ENCODE peak calls at places on chromosome 11, in five cellular contexts. Y is esophagus squamous epithelium, C is spleen, H is left lung, S is stomach. L is an unnamed sample.
A peak's percentile ranks its signal among the peaks of the same experiment; 100 is the strongest.

GRCh38 chr11:117823294-117823940 is 1.1 kb downstream of the FXYD2 start:
- DNase-seq in Y (no peak), C (peak; percentile 79), H (peak; percentile 83), S (no peak), L (peak; percentile 33)

GRCh38 chr11:74620537-74620936 is 28.2 kb downstream of the POLD3 start:
- DNase-seq in Y (no peak), C (no peak), H (no peak), S (no peak), L (no peak)

GRCh38 chr11:19802773-19803293 is 90.2 kb downstream of the NAV2 start:
- DNase-seq in Y (no peak), C (no peak), H (no peak), S (no peak), L (no peak)

GRCh38 chr11:134452026-134452848 is 40.2 kb upstream of the B3GAT1 start:
- DNase-seq in Y (no peak), C (no peak), H (no peak), S (no peak), L (no peak)

GRCh38 chr11:65719887-65720236 is 736 bp downstream of the RNASEH2C start:
- DNase-seq in Y (no peak), C (no peak), H (no peak), S (no peak), L (no peak)

GRCh38 chr11:105000167-105000566 is 22.8 kb downstream of the CASP5 start:
- DNase-seq in Y (no peak), C (no peak), H (no peak), S (no peak), L (peak; percentile 4)

GRCh38 chr11:73288873-73289707 is 17.0 kb downstream of the P2RY6 start:
- DNase-seq in Y (peak; percentile 41), C (peak; percentile 95), H (peak; percentile 92), S (peak; percentile 65), L (peak; percentile 16)

GRCh38 chr11:99884750-99885149 is 802.3 kb upstream of the ARHGAP42 start:
- DNase-seq in Y (no peak), C (no peak), H (no peak), S (no peak), L (no peak)

GRCh38 chr11:72072348-72072747 is 8.0 kb downstream of the NUMA1 start:
- DNase-seq in Y (no peak), C (no peak), H (no peak), S (no peak), L (no peak)

GRCh38 chr11:113615098-113615497 is 91.0 kb downstream of the TMPRSS5 start:
- DNase-seq in Y (no peak), C (no peak), H (no peak), S (no peak), L (no peak)

GRCh38 chr11:10349806-10350205 is 44.9 kb downstream of the ADM start:
- DNase-seq in Y (no peak), C (no peak), H (no peak), S (no peak), L (no peak)

GRCh38 chr11:66543263-66544107 is 2.4 kb downstream of the ZDHHC24 start:
- DNase-seq in Y (no peak), C (peak; percentile 95), H (peak; percentile 85), S (peak; percentile 47), L (peak; percentile 42)

GRCh38 chr11:16012125-16012751 is 344.1 kb downstream of the SOX6 start:
- DNase-seq in Y (no peak), C (no peak), H (no peak), S (no peak), L (no peak)

GRCh38 chr11:91998466-91998865 is 226.2 kb upstream of the FAT3 start:
- DNase-seq in Y (no peak), C (no peak), H (no peak), S (no peak), L (no peak)

DNA sequence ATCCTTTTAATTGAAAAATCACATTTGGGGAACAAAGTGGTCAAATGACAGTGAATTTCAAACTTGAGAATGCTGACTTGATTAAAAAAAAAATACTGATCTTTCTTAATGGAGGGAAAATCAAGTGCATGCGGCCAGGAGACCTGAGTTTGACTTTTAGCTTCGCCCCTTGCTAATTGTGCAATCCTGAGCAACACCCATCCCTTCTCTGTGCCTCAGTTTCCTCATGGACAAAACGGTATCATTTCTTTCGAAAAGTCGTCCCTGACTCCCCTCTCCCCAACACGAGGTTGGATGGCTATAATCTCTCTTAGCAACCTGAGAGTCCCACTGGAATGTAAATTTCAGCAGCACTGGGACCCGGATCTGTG is 959 bp upstream of the FJX1 start:
- DNase-seq in Y (no peak), C (no peak), H (no peak), S (no peak), L (no peak)
- H3K4me3 ChIP-seq in Y (peak overlapping the region; percentile 70), C (peak overlapping the region; percentile 61), H (no peak overlapping the region), S (peak overlapping the region; percentile 65), L (no peak overlapping the region)

DNA sequence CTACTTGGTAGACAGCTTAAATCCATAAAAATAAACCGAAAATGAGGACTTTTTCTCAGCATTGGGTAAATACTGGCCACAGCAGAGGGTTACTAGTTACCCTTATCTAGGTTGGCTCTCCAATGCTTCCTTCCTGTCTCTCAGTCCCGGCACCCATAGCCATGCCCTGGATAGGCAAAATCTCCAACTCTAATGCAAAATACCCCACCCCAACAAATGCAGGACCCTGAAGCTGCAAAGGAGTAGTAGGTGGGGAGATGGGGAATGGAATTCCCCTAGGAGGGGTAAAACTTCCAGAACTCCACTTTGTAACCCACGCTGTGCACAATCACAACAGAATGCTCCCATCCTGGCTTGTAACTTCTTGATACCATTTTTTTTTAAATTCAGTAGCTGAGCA is 2.9 kb downstream of the PAX6 start:
- DNase-seq in Y (no peak), C (no peak), H (no peak), S (no peak), L (no peak)
- H3K4me1 ChIP-seq in Y (peaks cover 43% of the 10 kb centered on the region), C (peaks cover 77% of the 10 kb centered on the region), H (peaks cover 16% of the 10 kb centered on the region), S (peaks cover 73% of the 10 kb centered on the region), L (peaks cover 65% of the 10 kb centered on the region)

DNA sequence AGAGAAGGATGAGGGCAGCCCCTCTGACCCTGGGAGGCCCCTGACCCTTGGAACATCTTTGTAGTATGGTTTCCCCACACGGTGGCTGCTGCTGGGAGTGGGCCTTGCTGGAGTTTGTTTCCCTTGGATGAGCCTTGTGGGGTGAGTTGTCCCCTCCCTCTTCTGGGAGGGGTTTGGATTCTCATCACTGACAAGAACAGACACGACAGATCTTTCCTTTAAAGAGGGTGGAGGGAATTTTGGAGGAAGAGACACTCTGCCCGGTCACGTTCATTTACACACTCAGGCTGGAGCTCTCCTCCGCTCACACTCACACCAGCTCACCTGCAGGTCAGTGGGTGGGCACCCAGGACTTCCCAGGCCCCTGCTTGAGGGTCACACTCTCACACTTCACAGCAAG is 31.7 kb downstream of the POU2F3 start:
- DNase-seq in Y (no peak), C (no peak), H (no peak), S (no peak), L (no peak)
- H3K27ac ChIP-seq in Y (peak overlapping the region; percentile 79), C (no peak overlapping the region), H (no peak overlapping the region), S (no peak overlapping the region), L (no peak overlapping the region)

GRCh38 chr11:61969391-61969758 is 1.9 kb upstream of the FTH1 start:
- DNase-seq in Y (no peak), C (no peak), H (no peak), S (no peak), L (no peak)
- H3K4me3 ChIP-seq in Y (peak overlapping the region; percentile 63), C (no peak overlapping the region), H (no peak overlapping the region), S (peak overlapping the region; percentile 96), L (no peak overlapping the region)

GRCh38 chr11:119797736-119798135 is 68.7 kb upstream of the NECTIN1 start:
- DNase-seq in Y (no peak), C (peak; percentile 41), H (peak; percentile 8), S (no peak), L (no peak)
- H3K4me1 ChIP-seq in Y (peaks cover 3% of the 10 kb centered on the region), C (no peaks in the 10 kb centered on the region), H (no peaks in the 10 kb centered on the region), S (no peaks in the 10 kb centered on the region), L (no peaks in the 10 kb centered on the region)

L was measured in CD8-positive, alpha-beta T cell.